ENCODE peak calls at places on chromosomes 6 and 20, in six cellular contexts. V, C, U, R, B and I are unnamed samples. For H3K9me3, the result is how much of the 10 kb centered on the place peaks cover.

GRCh38 chr20:56400001-56400640 is 7.7 kb downstream of the CSTF1 start:
- DNase-seq in R (peak), V (peak), C (no peak), B (no peak), U (peak), I (peak)

GRCh38 chr6:24935753-24936152 is at the start of gene RIPOR2:
- DNase-seq in U (no peak), R (no peak), V (no peak), C (peak), B (no peak), I (peak)

GRCh38 chr20:62089393-62089792 is 23.7 kb upstream of the TAF4 start:
- DNase-seq in B (no peak), U (no peak), C (no peak), V (no peak), R (no peak), I (no peak)

GRCh38 chr6:100121854-100122609 is 128.0 kb upstream of the MCHR2 start:
- DNase-seq in U (no peak), R (no peak), B (no peak), V (no peak), C (no peak), I (no peak)

GRCh38 chr6:133645000-133645619 is 243.8 kb upstream of the TCF21 start:
- DNase-seq in V (peak), B (no peak), U (no peak), R (peak), C (no peak), I (no peak)

GRCh38 chr20:57867807-57868206 is 158.0 kb upstream of the PMEPA1 start:
- DNase-seq in B (no peak), C (no peak), U (no peak), V (no peak), R (no peak), I (no peak)

GRCh38 chr20:15387228-15387627 is 1049.8 kb upstream of the FLRT3 start:
- DNase-seq in R (no peak), V (no peak), U (no peak), B (no peak), C (no peak), I (no peak)

GRCh38 chr6:85406641-85407075 is 43.2 kb upstream of the NT5E start:
- DNase-seq in U (no peak), V (no peak), R (peak), B (no peak), C (no peak), I (no peak)

GRCh38 chr20:5657190-5657872 is 92.9 kb upstream of the SHLD1 start:
- DNase-seq in U (peak), B (peak), V (peak), C (no peak), R (peak), I (no peak)

GRCh38 chr6:87366899-87367298 is 22.3 kb downstream of the C6orf163 start:
- DNase-seq in B (no peak), R (no peak), U (no peak), V (no peak), C (no peak), I (no peak)

GRCh38 chr6:47009583-47009982 is 32.5 kb downstream of the ADGRF1 start:
- DNase-seq in U (no peak), C (no peak), R (no peak), V (no peak), B (no peak), I (no peak)

GRCh38 chr6:47016916-47017315 is 25.2 kb downstream of the ADGRF1 start:
- DNase-seq in V (no peak), C (no peak), R (no peak), U (no peak), B (no peak), I (no peak)

GRCh38 chr6:47016236-47016635 is 25.9 kb downstream of the ADGRF1 start:
- DNase-seq in V (no peak), R (no peak), U (no peak), C (no peak), B (no peak), I (no peak)

GRCh38 chr6:47019941-47020340 is 22.2 kb downstream of the ADGRF1 start:
- DNase-seq in C (no peak), U (no peak), R (no peak), B (no peak), V (no peak), I (no peak)

GRCh38 chr6:47014401-47014800 is 27.7 kb downstream of the ADGRF1 start:
- DNase-seq in B (no peak), U (no peak), R (no peak), V (no peak), C (no peak), I (no peak)
- H3K9me3 ChIP-seq in B (under half), U (under half), R (under half), V (under half), C (under half), I (under half)

GRCh38 chr6:148671952-148672351 is 74.9 kb upstream of the UST start:
- DNase-seq in B (no peak), U (no peak), R (no peak), C (no peak), V (no peak), I (no peak)

GRCh38 chr6:148667395-148667794 is 79.4 kb upstream of the UST start:
- DNase-seq in U (no peak), C (no peak), B (no peak), V (no peak), R (no peak), I (no peak)

GRCh38 chr6:148671085-148671484 is 75.7 kb upstream of the UST start:
- DNase-seq in B (no peak), U (no peak), R (no peak), C (no peak), V (no peak), I (no peak)
- H3K9me3 ChIP-seq in B (under half), U (half or more), R (under half), C (under half), V (half or more), I (under half)

GRCh38 chr6:23731609-23732008 is 394.4 kb upstream of the NRSN1 start:
- DNase-seq in R (no peak), B (no peak), V (no peak), C (no peak), U (no peak), I (no peak)

DNA sequence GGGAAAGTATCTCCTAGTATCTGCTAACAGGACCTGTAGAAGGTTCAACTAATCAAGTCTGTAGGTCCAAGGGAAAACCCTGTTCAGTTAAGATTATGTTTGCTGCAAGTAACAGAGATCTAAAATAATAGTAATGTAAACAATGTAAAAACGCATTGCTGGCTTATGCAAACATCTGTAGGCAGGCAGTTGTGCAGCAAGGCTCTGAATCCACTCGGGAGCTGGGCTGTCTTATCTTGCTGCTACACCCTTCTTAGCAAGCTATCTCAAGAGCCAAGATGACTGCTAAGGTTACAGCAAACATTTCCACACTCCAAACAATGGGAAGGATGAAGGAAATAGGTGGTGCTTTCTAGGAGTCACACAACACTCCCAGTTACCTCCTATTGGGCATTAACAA is 397.3 kb upstream of the NRSN1 start:
- DNase-seq in C (no peak), B (no peak), U (no peak), V (no peak), R (no peak), I (no peak)
- H3K9me3 ChIP-seq in C (under half), B (under half), U (under half), V (under half), R (under half), I (under half)

DNA sequence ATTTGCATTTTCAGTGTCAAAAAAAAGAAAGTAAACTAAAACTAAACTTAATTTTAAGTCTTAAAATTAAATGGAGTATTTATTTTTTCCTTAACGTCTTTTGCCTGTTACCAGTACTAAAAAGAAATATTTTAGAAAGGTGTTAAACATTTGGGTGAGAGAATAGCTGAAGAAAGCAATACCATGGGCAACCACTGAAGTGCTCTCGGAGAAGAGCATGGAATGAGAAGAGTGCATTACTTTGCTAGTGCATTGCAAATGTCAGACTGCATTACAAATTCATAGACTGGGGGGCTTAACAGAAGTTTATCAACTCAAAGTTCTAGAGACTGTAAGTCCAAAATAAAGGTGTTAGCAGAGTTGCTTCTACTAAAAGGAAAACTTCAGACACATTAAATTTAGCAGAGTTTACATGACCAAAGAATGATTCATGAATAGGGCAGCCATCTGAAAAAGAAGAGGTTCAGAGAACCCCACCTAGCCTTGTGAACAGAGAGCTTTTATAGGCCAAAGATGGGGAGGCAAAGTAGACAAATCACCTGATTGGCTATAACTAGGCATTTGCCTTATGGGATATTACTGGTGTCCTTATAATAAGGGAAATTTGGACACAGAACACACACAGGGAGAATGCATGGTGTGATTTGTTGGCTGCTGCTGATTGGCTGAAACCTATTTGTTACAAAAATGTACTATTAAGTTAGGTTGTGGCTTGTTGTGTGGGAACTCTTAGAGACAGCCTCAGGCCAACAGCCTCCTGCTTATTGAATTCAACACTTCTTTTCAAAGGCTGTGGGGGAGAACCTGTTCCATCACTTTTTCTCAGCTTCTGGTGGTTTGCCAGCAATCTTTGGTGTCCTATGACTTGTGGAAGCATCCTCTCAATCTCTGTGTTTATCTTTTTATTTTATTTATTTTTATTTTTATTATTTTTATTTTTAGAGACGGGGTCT is 106.7 kb upstream of the RREB1 start:
- DNase-seq in R (no peak), V (no peak), C (no peak), U (no peak), B (no peak), I (no peak)
- H3K9me3 ChIP-seq in R (under half), V (under half), C (under half), U (under half), B (under half), I (under half)

GRCh38 chr20:25084616-25085187 is 2.8 kb upstream of the VSX1 start:
- DNase-seq in C (no peak), V (no peak), R (no peak), B (no peak), U (no peak), I (no peak)
- H3K9me3 ChIP-seq in C (under half), V (under half), R (under half), B (under half), U (under half), I (under half)

GRCh38 chr6:150684161-150684560 is 84.5 kb downstream of the PLEKHG1 start:
- DNase-seq in R (no peak), U (no peak), V (no peak), B (no peak), C (no peak), I (no peak)

GRCh38 chr6:150681992-150682391 is 82.3 kb downstream of the PLEKHG1 start:
- DNase-seq in R (no peak), C (no peak), U (no peak), B (no peak), V (no peak), I (no peak)

GRCh38 chr6:150684715-150685459 is 85.2 kb downstream of the PLEKHG1 start:
- DNase-seq in C (no peak), U (no peak), V (peak), B (no peak), R (no peak), I (no peak)

GRCh38 chr6:150685860-150686259 is 86.2 kb downstream of the PLEKHG1 start:
- DNase-seq in U (peak), V (no peak), C (no peak), B (no peak), R (peak), I (no peak)

DNA sequence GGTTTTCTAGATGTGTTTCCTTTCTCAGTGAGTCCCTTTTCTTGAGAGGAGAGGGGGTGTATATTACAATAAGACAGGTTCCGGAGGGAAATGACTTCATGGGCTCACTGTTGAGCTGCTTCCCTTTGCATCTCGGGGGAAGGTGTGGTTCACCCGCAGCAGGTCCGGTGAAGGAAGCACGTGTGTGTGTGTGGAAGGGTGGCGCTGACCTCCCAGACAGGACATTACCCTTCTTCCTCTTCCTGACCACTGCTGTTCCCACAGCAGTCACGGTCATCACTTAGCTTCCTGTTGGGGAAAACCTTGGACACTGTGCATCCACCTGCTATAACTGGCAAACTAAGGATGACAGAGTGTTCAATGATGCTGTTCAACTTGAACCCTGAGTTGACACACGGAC is 83.6 kb downstream of the PLEKHG1 start:
- DNase-seq in U (no peak), V (peak), C (no peak), R (no peak), B (no peak), I (no peak)
- H3K9me3 ChIP-seq in U (under half), V (under half), C (under half), R (under half), B (under half), I (under half)

DNA sequence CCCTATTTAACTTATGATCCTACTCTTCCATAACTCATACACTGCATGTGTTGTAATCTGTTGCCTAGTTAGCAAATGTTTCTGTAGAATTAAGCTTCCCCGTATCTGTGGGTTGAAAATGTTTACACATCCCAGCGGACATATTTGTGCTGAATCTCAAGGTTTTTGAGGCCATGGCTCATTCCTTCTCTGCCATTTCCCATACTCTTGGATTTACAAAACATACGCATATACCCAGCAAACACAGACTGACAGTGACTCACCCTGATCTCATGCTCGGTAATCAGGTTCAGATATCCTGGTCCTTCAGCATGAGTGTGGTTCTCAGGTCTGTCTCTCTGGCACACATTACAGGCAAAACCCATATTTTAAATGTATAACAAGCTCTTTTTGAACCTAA is 58.7 kb downstream of the AGPAT4 start:
- DNase-seq in C (no peak), B (no peak), U (peak), V (no peak), R (peak), I (no peak)
- H3K9me3 ChIP-seq in C (under half), B (under half), U (under half), V (under half), R (under half), I (under half)

GRCh38 chr20:51301026-51301425 is 241.5 kb downstream of the NFATC2 start:
- DNase-seq in C (no peak), U (no peak), V (no peak), R (no peak), B (no peak), I (no peak)
- H3K9me3 ChIP-seq in C (under half), U (under half), V (under half), R (under half), B (under half), I (under half)